ENCODE peak calls at places on chromosome 9, in nine cellular contexts. One of them, this sample, is unnamed.

GRCh38 chr9:78865757-78866156 is 568.8 kb downstream of the PSAT1 start:
- DNase-seq in H9: no peak
- DNase-seq in GM13977: no peak
- DNase-seq in WTC11: no peak
- DNase-seq in keratinocyte: no peak
- DNase-seq in stomach: no peak
- DNase-seq in bronchial epithelial cell: no peak
- DNase-seq in CD4-positive, alpha-beta T cell: no peak
- DNase-seq in suprapubic skin: no peak
- DNase-seq in this sample: no peak

GRCh38 chr9:128412120-128412790 is 8.4 kb upstream of the CERCAM start:
- DNase-seq in H9: peak; percentile 95
- DNase-seq in CD4-positive, alpha-beta T cell: peak; percentile 46
- DNase-seq in WTC11: peak; percentile 99
- DNase-seq in suprapubic skin: no peak
- DNase-seq in bronchial epithelial cell: peak; percentile 29
- DNase-seq in keratinocyte: no peak
- DNase-seq in GM13977: no peak
- DNase-seq in stomach: peak; percentile 44
- DNase-seq in this sample: peak; percentile 65

GRCh38 chr9:110996436-110997224 is 41.6 kb downstream of the LPAR1 start:
- DNase-seq in H9: no peak
- DNase-seq in WTC11: no peak
- DNase-seq in GM13977: no peak
- DNase-seq in bronchial epithelial cell: no peak
- DNase-seq in CD4-positive, alpha-beta T cell: no peak
- DNase-seq in stomach: peak; percentile 39
- DNase-seq in keratinocyte: no peak
- DNase-seq in suprapubic skin: peak; percentile 86
- DNase-seq in this sample: no peak

GRCh38 chr9:132485454-132485853 is 75.4 kb downstream of the CFAP77 start:
- DNase-seq in CD4-positive, alpha-beta T cell: no peak
- DNase-seq in GM13977: no peak
- DNase-seq in bronchial epithelial cell: no peak
- DNase-seq in WTC11: no peak
- DNase-seq in keratinocyte: no peak
- DNase-seq in stomach: no peak
- DNase-seq in suprapubic skin: no peak
- DNase-seq in H9: no peak
- DNase-seq in this sample: no peak

GRCh38 chr9:109319631-109320233 is 1.1 kb downstream of the EPB41L4B start:
- DNase-seq in WTC11: no peak
- DNase-seq in suprapubic skin: no peak
- DNase-seq in stomach: peak; percentile 44
- DNase-seq in GM13977: peak; percentile 37
- DNase-seq in bronchial epithelial cell: no peak
- DNase-seq in H9: no peak
- DNase-seq in keratinocyte: no peak
- DNase-seq in CD4-positive, alpha-beta T cell: no peak
- DNase-seq in this sample: no peak

GRCh38 chr9:89405832-89406231 is 87.5 kb downstream of the SECISBP2 start:
- DNase-seq in H9: no peak
- DNase-seq in CD4-positive, alpha-beta T cell: no peak
- DNase-seq in suprapubic skin: no peak
- DNase-seq in stomach: no peak
- DNase-seq in WTC11: no peak
- DNase-seq in GM13977: peak; percentile 69
- DNase-seq in keratinocyte: no peak
- DNase-seq in bronchial epithelial cell: no peak
- DNase-seq in this sample: no peak

GRCh38 chr9:102087141-102087540 is 348.7 kb upstream of the GRIN3A start:
- DNase-seq in H9: no peak
- DNase-seq in GM13977: no peak
- DNase-seq in bronchial epithelial cell: no peak
- DNase-seq in suprapubic skin: no peak
- DNase-seq in keratinocyte: no peak
- DNase-seq in CD4-positive, alpha-beta T cell: no peak
- DNase-seq in WTC11: no peak
- DNase-seq in stomach: no peak
- DNase-seq in this sample: no peak

GRCh38 chr9:70021026-70021571 is 22.5 kb upstream of the MAMDC2 start:
- DNase-seq in CD4-positive, alpha-beta T cell: no peak
- DNase-seq in GM13977: no peak
- DNase-seq in H9: no peak
- DNase-seq in WTC11: no peak
- DNase-seq in stomach: peak; percentile 35
- DNase-seq in keratinocyte: peak; percentile 65
- DNase-seq in suprapubic skin: no peak
- DNase-seq in bronchial epithelial cell: peak; percentile 95
- DNase-seq in this sample: no peak

GRCh38 chr9:89346703-89347102 is 28.4 kb downstream of the SECISBP2 start:
- DNase-seq in H9: no peak
- DNase-seq in GM13977: no peak
- DNase-seq in stomach: no peak
- DNase-seq in suprapubic skin: no peak
- DNase-seq in bronchial epithelial cell: no peak
- DNase-seq in keratinocyte: no peak
- DNase-seq in WTC11: no peak
- DNase-seq in CD4-positive, alpha-beta T cell: no peak
- DNase-seq in this sample: no peak

GRCh38 chr9:18520395-18520794 is 46.4 kb downstream of the ADAMTSL1 start:
- DNase-seq in CD4-positive, alpha-beta T cell: no peak
- DNase-seq in GM13977: no peak
- DNase-seq in bronchial epithelial cell: no peak
- DNase-seq in WTC11: no peak
- DNase-seq in H9: no peak
- DNase-seq in keratinocyte: no peak
- DNase-seq in suprapubic skin: peak; percentile 55
- DNase-seq in stomach: no peak
- DNase-seq in this sample: no peak

GRCh38 chr9:132857601-132858342 is 20.3 kb downstream of the AK8 start:
- DNase-seq in bronchial epithelial cell: no peak
- DNase-seq in WTC11: peak; percentile 30
- DNase-seq in suprapubic skin: no peak
- DNase-seq in stomach: no peak
- DNase-seq in CD4-positive, alpha-beta T cell: no peak
- DNase-seq in GM13977: no peak
- DNase-seq in H9: peak; percentile 45
- DNase-seq in keratinocyte: no peak
- DNase-seq in this sample: no peak

GRCh38 chr9:113682297-113682771 is 193.8 kb upstream of the ZNF618 start:
- DNase-seq in WTC11: peak; percentile 87
- DNase-seq in stomach: peak; percentile 86
- DNase-seq in suprapubic skin: peak; percentile 75
- DNase-seq in CD4-positive, alpha-beta T cell: peak; percentile 13
- DNase-seq in H9: peak; percentile 81
- DNase-seq in bronchial epithelial cell: peak; percentile 76
- DNase-seq in GM13977: peak; percentile 70
- DNase-seq in keratinocyte: peak; percentile 36
- DNase-seq in this sample: no peak

GRCh38 chr9:76153902-76154629 is 240.2 kb downstream of the RFK start:
- DNase-seq in bronchial epithelial cell: no peak
- DNase-seq in CD4-positive, alpha-beta T cell: no peak
- DNase-seq in keratinocyte: no peak
- DNase-seq in WTC11: no peak
- DNase-seq in H9: no peak
- DNase-seq in suprapubic skin: no peak
- DNase-seq in GM13977: no peak
- DNase-seq in stomach: no peak
- DNase-seq in this sample: no peak

GRCh38 chr9:13127164-13127563 is 152.3 kb downstream of the MPDZ start:
- DNase-seq in stomach: no peak
- DNase-seq in GM13977: no peak
- DNase-seq in WTC11: no peak
- DNase-seq in CD4-positive, alpha-beta T cell: no peak
- DNase-seq in bronchial epithelial cell: no peak
- DNase-seq in H9: no peak
- DNase-seq in keratinocyte: no peak
- DNase-seq in suprapubic skin: no peak
- DNase-seq in this sample: no peak

GRCh38 chr9:134223091-134223490 is 58.7 kb upstream of the RNU6ATAC start:
- DNase-seq in bronchial epithelial cell: no peak
- DNase-seq in keratinocyte: no peak
- DNase-seq in CD4-positive, alpha-beta T cell: no peak
- DNase-seq in H9: no peak
- DNase-seq in WTC11: no peak
- DNase-seq in stomach: no peak
- DNase-seq in GM13977: no peak
- DNase-seq in suprapubic skin: no peak
- DNase-seq in this sample: no peak

GRCh38 chr9:132638240-132638639 is 31.5 kb downstream of the DDX31 start:
- DNase-seq in WTC11: no peak
- DNase-seq in keratinocyte: no peak
- DNase-seq in bronchial epithelial cell: peak; percentile 64
- DNase-seq in stomach: no peak
- DNase-seq in H9: no peak
- DNase-seq in suprapubic skin: no peak
- DNase-seq in GM13977: no peak
- DNase-seq in CD4-positive, alpha-beta T cell: no peak
- DNase-seq in this sample: no peak

GRCh38 chr9:32863291-32863690 is 80.0 kb downstream of the TMEM215 start:
- DNase-seq in GM13977: no peak
- DNase-seq in H9: no peak
- DNase-seq in suprapubic skin: no peak
- DNase-seq in stomach: no peak
- DNase-seq in CD4-positive, alpha-beta T cell: no peak
- DNase-seq in bronchial epithelial cell: no peak
- DNase-seq in WTC11: no peak
- DNase-seq in keratinocyte: no peak
- DNase-seq in this sample: no peak

GRCh38 chr9:5425006-5425628 is 12.6 kb downstream of the PLGRKT start:
- DNase-seq in GM13977: peak; percentile 45
- DNase-seq in CD4-positive, alpha-beta T cell: no peak
- DNase-seq in suprapubic skin: no peak
- DNase-seq in stomach: no peak
- DNase-seq in H9: no peak
- DNase-seq in WTC11: no peak
- DNase-seq in keratinocyte: no peak
- DNase-seq in bronchial epithelial cell: peak; percentile 55
- DNase-seq in this sample: no peak
- TF ChIP-seq CTCF in GM13977: peak; percentile 50
- TF ChIP-seq CTCF in CD4-positive, alpha-beta T cell: peak; percentile 79
- TF ChIP-seq CTCF in suprapubic skin: no peak
- TF ChIP-seq CTCF in stomach: peak; percentile 25
- TF ChIP-seq CTCF in H9: peak; percentile 75
- TF ChIP-seq CTCF in WTC11: peak; percentile 58
- TF ChIP-seq CTCF in keratinocyte: no peak
- TF ChIP-seq CTCF in bronchial epithelial cell: peak; percentile 39
- TF ChIP-seq CTCF in this sample: peak; percentile 45

GRCh38 chr9:4803670-4804530 is 11.2 kb downstream of the RCL1 start:
- DNase-seq in bronchial epithelial cell: no peak
- DNase-seq in H9: no peak
- DNase-seq in keratinocyte: no peak
- DNase-seq in GM13977: no peak
- DNase-seq in suprapubic skin: no peak
- DNase-seq in stomach: no peak
- DNase-seq in CD4-positive, alpha-beta T cell: no peak
- DNase-seq in WTC11: no peak
- DNase-seq in this sample: no peak
- TF ChIP-seq CTCF in bronchial epithelial cell: no peak
- TF ChIP-seq CTCF in H9: no peak
- TF ChIP-seq CTCF in keratinocyte: no peak
- TF ChIP-seq CTCF in GM13977: no peak
- TF ChIP-seq CTCF in suprapubic skin: no peak
- TF ChIP-seq CTCF in stomach: no peak
- TF ChIP-seq CTCF in CD4-positive, alpha-beta T cell: no peak
- TF ChIP-seq CTCF in WTC11: no peak
- TF ChIP-seq CTCF in this sample: no peak

GRCh38 chr9:135487281-135488012 is 7.9 kb downstream of the PPP1R26 start:
- DNase-seq in suprapubic skin: no peak
- DNase-seq in keratinocyte: no peak
- DNase-seq in H9: no peak
- DNase-seq in stomach: no peak
- DNase-seq in GM13977: no peak
- DNase-seq in CD4-positive, alpha-beta T cell: no peak
- DNase-seq in WTC11: no peak
- DNase-seq in bronchial epithelial cell: no peak
- DNase-seq in this sample: no peak
- TF ChIP-seq CTCF in suprapubic skin: no peak
- TF ChIP-seq CTCF in keratinocyte: no peak
- TF ChIP-seq CTCF in H9: no peak
- TF ChIP-seq CTCF in stomach: no peak
- TF ChIP-seq CTCF in GM13977: no peak
- TF ChIP-seq CTCF in CD4-positive, alpha-beta T cell: no peak
- TF ChIP-seq CTCF in WTC11: no peak
- TF ChIP-seq CTCF in bronchial epithelial cell: no peak
- TF ChIP-seq CTCF in this sample: no peak

GRCh38 chr9:122806661-122807060 is 6.7 kb downstream of the OR1K1 start:
- DNase-seq in keratinocyte: no peak
- DNase-seq in CD4-positive, alpha-beta T cell: no peak
- DNase-seq in bronchial epithelial cell: no peak
- DNase-seq in suprapubic skin: no peak
- DNase-seq in stomach: no peak
- DNase-seq in GM13977: no peak
- DNase-seq in H9: no peak
- DNase-seq in WTC11: no peak
- DNase-seq in this sample: no peak

GRCh38 chr9:122812736-122813135 is 12.8 kb downstream of the OR1K1 start:
- DNase-seq in keratinocyte: no peak
- DNase-seq in stomach: no peak
- DNase-seq in H9: no peak
- DNase-seq in CD4-positive, alpha-beta T cell: no peak
- DNase-seq in suprapubic skin: no peak
- DNase-seq in bronchial epithelial cell: no peak
- DNase-seq in GM13977: no peak
- DNase-seq in WTC11: no peak
- DNase-seq in this sample: no peak

GRCh38 chr9:122807271-122807900 is 7.5 kb downstream of the OR1K1 start:
- DNase-seq in bronchial epithelial cell: no peak
- DNase-seq in H9: no peak
- DNase-seq in CD4-positive, alpha-beta T cell: no peak
- DNase-seq in stomach: no peak
- DNase-seq in GM13977: no peak
- DNase-seq in WTC11: no peak
- DNase-seq in keratinocyte: no peak
- DNase-seq in suprapubic skin: no peak
- DNase-seq in this sample: no peak

GRCh38 chr9:122808141-122808540 is 8.2 kb downstream of the OR1K1 start:
- DNase-seq in CD4-positive, alpha-beta T cell: no peak
- DNase-seq in stomach: no peak
- DNase-seq in H9: no peak
- DNase-seq in bronchial epithelial cell: no peak
- DNase-seq in GM13977: no peak
- DNase-seq in WTC11: no peak
- DNase-seq in keratinocyte: no peak
- DNase-seq in suprapubic skin: no peak
- DNase-seq in this sample: no peak

DNA sequence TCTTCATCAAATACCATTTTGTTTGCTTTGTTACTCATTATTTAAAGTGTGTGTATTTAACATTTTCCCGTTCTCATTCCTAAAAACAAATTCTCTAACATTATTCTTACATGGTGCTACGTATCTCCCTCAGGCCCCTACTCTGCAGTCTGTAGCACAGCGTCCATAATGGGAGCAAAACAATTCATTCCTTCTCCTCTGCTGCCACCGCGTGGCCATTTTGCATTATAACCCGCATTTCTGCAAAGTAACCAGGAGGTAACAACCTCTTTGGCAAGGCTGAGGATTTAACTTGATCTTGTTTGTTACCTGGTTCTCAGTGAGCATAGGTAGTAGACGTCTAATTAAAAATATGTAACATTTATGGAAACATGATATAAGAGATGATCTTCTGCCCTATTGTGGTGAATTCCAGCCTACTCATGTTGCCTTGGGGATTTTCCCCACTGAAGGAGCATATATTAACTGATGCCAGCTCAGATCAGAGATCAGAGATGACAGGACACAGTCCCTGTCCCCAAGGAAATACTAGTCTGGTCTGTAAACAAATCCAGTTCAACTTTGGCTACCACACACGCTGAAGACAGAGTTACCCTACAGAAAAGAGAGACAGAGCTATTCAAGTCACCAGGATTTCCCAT is 10.5 kb downstream of the OR1K1 start:
- DNase-seq in CD4-positive, alpha-beta T cell: peak; percentile 66
- DNase-seq in suprapubic skin: peak; percentile 79
- DNase-seq in keratinocyte: no peak
- DNase-seq in stomach: peak; percentile 80
- DNase-seq in WTC11: peak; percentile 81
- DNase-seq in bronchial epithelial cell: peak; percentile 67
- DNase-seq in H9: peak; percentile 74
- DNase-seq in GM13977: peak; percentile 80
- DNase-seq in this sample: peak; percentile 54
- TF ChIP-seq CTCF in CD4-positive, alpha-beta T cell: peak; percentile 85
- TF ChIP-seq CTCF in suprapubic skin: peak; percentile 53
- TF ChIP-seq CTCF in keratinocyte: peak; percentile 95
- TF ChIP-seq CTCF in stomach: peak; percentile 77
- TF ChIP-seq CTCF in WTC11: peak; percentile 75
- TF ChIP-seq CTCF in bronchial epithelial cell: peak; percentile 54
- TF ChIP-seq CTCF in H9: peak; percentile 89
- TF ChIP-seq CTCF in GM13977: peak; percentile 86
- TF ChIP-seq CTCF in this sample: peak; percentile 92